ENCODE peak calls at places on chromosomes 6 and 20, in nine cellular contexts. Q, P, A, O, L, S, M, D and N are unnamed samples. For H3K27me3, the result is how much of the 10 kb centered on the place peaks cover.

GRCh38 chr6:20379231-20379630 is 22.4 kb upstream of the E2F3 start:
- DNase-seq in M (no peak), D (no peak), O (no peak), L (no peak), S (no peak), A (no peak), Q (no peak), P (no peak), N (no peak)

GRCh38 chr20:49594143-49594928 is 26.4 kb upstream of the PTGIS start:
- DNase-seq in P (no peak), L (peak), O (peak), Q (peak), A (no peak), S (peak), D (peak), M (peak), N (peak)

GRCh38 chr6:11586117-11586516 is 48.6 kb downstream of the TMEM170B start:
- DNase-seq in Q (no peak), O (no peak), D (no peak), P (no peak), S (no peak), A (no peak), M (no peak), L (no peak), N (no peak)

GRCh38 chr20:18541741-18542140 is 25.5 kb upstream of the SMIM26 start:
- DNase-seq in S (no peak), A (no peak), P (no peak), D (no peak), Q (no peak), O (no peak), L (no peak), M (no peak), N (no peak)

GRCh38 chr6:119713903-119714302 is 364.3 kb upstream of the MAN1A1 start:
- DNase-seq in D (no peak), Q (no peak), L (no peak), A (no peak), P (no peak), O (no peak), S (no peak), M (no peak), N (no peak)

GRCh38 chr20:6632187-6632586 is 135.3 kb upstream of the BMP2 start:
- DNase-seq in S (no peak), L (no peak), D (peak), A (no peak), O (peak), Q (no peak), P (no peak), M (peak), N (no peak)

GRCh38 chr6:142377112-142377848 is 75.5 kb downstream of the ADGRG6 start:
- DNase-seq in D (no peak), M (no peak), Q (peak), L (peak), A (peak), O (peak), P (no peak), S (no peak), N (no peak)

GRCh38 chr6:166684866-166685265 is 57.8 kb upstream of the RPS6KA2 start:
- DNase-seq in S (no peak), Q (no peak), L (no peak), D (no peak), P (peak), M (no peak), O (no peak), A (no peak), N (no peak)

GRCh38 chr6:167825759-167826229 is 917 bp upstream of the AFDN start:
- DNase-seq in S (no peak), P (peak), M (peak), D (peak), Q (peak), L (no peak), A (peak), O (peak), N (no peak)

GRCh38 chr6:30678964-30679726 is 6.3 kb upstream of the DHX16 start:
- DNase-seq in L (peak), S (peak), D (peak), P (peak), Q (peak), M (peak), A (no peak), O (peak), N (peak)

GRCh38 chr6:44439270-44440045 is 52.0 kb downstream of the CDC5L start:
- DNase-seq in A (no peak), P (no peak), O (no peak), L (peak), Q (no peak), D (no peak), M (no peak), S (no peak), N (no peak)

GRCh38 chr6:44022296-44022661 is 105.0 kb downstream of the MRPL14 start:
- DNase-seq in A (no peak), M (no peak), L (peak), S (no peak), P (peak), O (no peak), Q (no peak), D (no peak), N (no peak)

GRCh38 chr20:37313546-37314091 is 24.2 kb downstream of the MANBAL start:
- DNase-seq in L (no peak), P (no peak), Q (no peak), D (no peak), O (no peak), S (no peak), A (no peak), M (no peak), N (no peak)

GRCh38 chr6:13485923-13486557 is 1.4 kb downstream of the GFOD1 start:
- DNase-seq in S (peak), M (peak), D (peak), P (peak), O (peak), A (no peak), Q (no peak), L (peak), N (peak)

GRCh38 chr6:157461000-157461915 is 80.3 kb downstream of the ZDHHC14 start:
- DNase-seq in L (peak), O (peak), Q (no peak), S (no peak), M (peak), P (no peak), A (no peak), D (no peak), N (no peak)

GRCh38 chr6:52227495-52227894 is 16.8 kb downstream of the IL17F start:
- DNase-seq in P (no peak), M (no peak), A (no peak), S (no peak), L (peak), Q (no peak), D (no peak), O (no peak), N (no peak)

GRCh38 chr6:22231616-22232015 is 65.2 kb downstream of the PRL start:
- DNase-seq in Q (no peak), S (no peak), D (no peak), L (peak), O (no peak), P (no peak), A (no peak), M (no peak), N (no peak)

GRCh38 chr6:16585805-16586204 is 175.5 kb downstream of the ATXN1 start:
- DNase-seq in Q (no peak), S (no peak), L (no peak), O (no peak), D (peak), P (no peak), A (no peak), M (no peak), N (no peak)

GRCh38 chr6:37731888-37732287 is 34.2 kb upstream of the MDGA1 start:
- DNase-seq in A (no peak), L (no peak), S (no peak), O (no peak), D (no peak), P (peak), Q (peak), M (peak), N (no peak)

GRCh38 chr6:13077117-13077516 is 251.2 kb downstream of the TBC1D7 start:
- DNase-seq in A (no peak), O (no peak), L (no peak), D (no peak), M (no peak), Q (no peak), P (no peak), S (no peak), N (no peak)

GRCh38 chr20:37305839-37306238 is 16.4 kb downstream of the MANBAL start:
- DNase-seq in O (no peak), L (no peak), P (no peak), Q (no peak), A (no peak), S (no peak), D (no peak), M (no peak), N (no peak)

GRCh38 chr6:157134402-157135074 is 188.8 kb downstream of the TMEM242 start:
- DNase-seq in P (no peak), Q (no peak), M (no peak), S (no peak), D (no peak), A (no peak), L (peak), O (no peak), N (no peak)

GRCh38 chr6:170149681-170150589 is 140.9 kb downstream of the DLL1 start:
- DNase-seq in M (no peak), O (no peak), L (no peak), D (peak), A (no peak), Q (no peak), S (no peak), P (no peak), N (no peak)

GRCh38 chr6:83096791-83097190 is 29.3 kb downstream of the DOP1A start:
- DNase-seq in L (peak), P (no peak), S (no peak), A (no peak), M (no peak), O (no peak), D (no peak), Q (no peak), N (no peak)

GRCh38 chr20:37803476-37804307 is 99.2 kb upstream of the VSTM2L start:
- DNase-seq in L (no peak), M (no peak), P (no peak), Q (no peak), D (no peak), O (no peak), S (no peak), A (no peak), N (no peak)

GRCh38 chr6:135722679-135723078 is 128.8 kb upstream of the PDE7B start:
- DNase-seq in D (no peak), M (no peak), L (peak), S (no peak), O (peak), P (no peak), Q (peak), A (peak), N (no peak)

GRCh38 chr6:128516514-128516898 is 3.9 kb downstream of the PTPRK start:
- DNase-seq in M (no peak), P (no peak), L (peak), A (no peak), S (no peak), O (peak), D (no peak), Q (no peak), N (no peak)

GRCh38 chr6:97032950-97033349 is 108.4 kb downstream of the KLHL32 start:
- DNase-seq in P (no peak), S (no peak), A (no peak), L (no peak), Q (no peak), O (no peak), D (no peak), M (no peak), N (no peak)

GRCh38 chr6:21426841-21427490 is 166.6 kb upstream of the SOX4 start:
- DNase-seq in L (no peak), Q (no peak), A (no peak), O (no peak), M (no peak), S (no peak), D (no peak), P (no peak), N (no peak)

GRCh38 chr6:113600556-113601339 is 256.4 kb upstream of the MARCKS start:
- DNase-seq in S (no peak), Q (no peak), L (no peak), P (no peak), M (no peak), O (no peak), A (no peak), D (no peak), N (no peak)

GRCh38 chr6:34237722-34238506 is 1.2 kb downstream of the HMGA1 start:
- DNase-seq in L (peak), M (peak), S (no peak), O (peak), D (no peak), P (peak), Q (no peak), A (no peak), N (no peak)

GRCh38 chr20:34385464-34385863 is 22.4 kb downstream of the ITCH start:
- DNase-seq in L (no peak), S (no peak), Q (no peak), P (no peak), M (no peak), O (no peak), D (no peak), A (no peak), N (no peak)

DNA sequence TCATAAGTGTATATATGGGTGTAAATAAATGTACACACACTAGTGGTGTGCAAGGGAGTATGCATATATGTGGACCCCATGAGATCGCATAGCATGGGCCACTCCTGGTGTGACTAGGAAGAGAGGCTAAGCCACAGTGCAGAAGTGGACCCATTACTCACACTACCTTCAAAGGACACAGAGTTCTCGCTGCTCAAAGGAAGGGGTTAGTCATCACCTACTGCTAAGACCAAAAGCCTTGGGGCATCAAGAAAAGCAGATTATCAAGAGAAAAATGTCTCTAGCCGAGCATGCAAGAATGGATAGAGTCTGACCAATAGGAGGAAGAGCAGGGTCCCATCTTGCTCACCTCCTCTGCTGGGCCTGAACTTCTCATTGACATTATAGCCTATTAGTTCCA is 195.5 kb downstream of the MAFB start:
- DNase-seq in S (no peak), P (no peak), L (no peak), M (no peak), D (no peak), Q (no peak), A (peak), O (no peak), N (no peak)
- H3K27ac ChIP-seq in S (no peak), P (no peak), L (no peak), M (no peak), D (no peak), Q (no peak), A (no peak), O (no peak), N (peak)

DNA sequence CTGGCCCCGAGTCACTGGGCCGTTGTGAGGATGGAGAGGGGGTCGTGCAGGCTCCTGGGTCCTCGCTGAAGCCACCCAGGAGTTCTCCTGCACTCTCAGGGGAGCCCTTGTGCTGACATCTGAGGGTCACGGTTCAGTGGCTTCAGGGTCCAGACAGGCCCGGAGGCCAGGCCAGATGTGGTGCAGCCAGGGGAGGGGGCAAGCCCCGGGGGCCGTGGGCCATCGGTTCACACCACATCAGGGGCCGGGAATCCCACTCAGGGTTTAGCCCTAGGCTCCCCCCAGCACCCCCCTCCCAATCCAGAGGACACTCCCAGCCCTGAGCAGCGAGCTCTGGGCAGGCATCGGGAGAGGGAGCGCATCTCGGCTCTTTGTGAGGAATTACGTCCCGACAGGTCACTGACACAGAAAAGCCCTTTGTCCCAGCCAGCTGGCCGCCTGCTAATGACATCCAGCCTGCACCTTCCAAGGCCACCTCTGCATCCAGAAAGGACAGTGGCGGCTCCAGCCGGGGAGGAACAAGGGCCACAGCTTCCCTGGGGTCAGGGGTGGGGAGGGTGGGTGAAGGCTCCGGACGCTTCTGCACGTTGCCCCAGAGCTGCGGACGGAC is 6.4 kb upstream of the CHRNA4 start:
- DNase-seq in S (no peak), M (no peak), P (no peak), Q (no peak), A (no peak), O (no peak), D (no peak), L (no peak), N (no peak)
- H3K27me3 ChIP-seq in S (half or more), M (under half), P (under half), Q (under half), A (under half), O (under half), D (under half), L (half or more), N (under half)

GRCh38 chr6:55449219-55449618 is 122.0 kb downstream of the GFRAL start:
- DNase-seq in M (no peak), O (peak), P (no peak), A (no peak), D (no peak), Q (no peak), S (no peak), L (no peak), N (no peak)
- TF ChIP-seq CTCF in M (no peak), O (peak), P (no peak), A (peak), D (no peak), Q (no peak), S (no peak), L (no peak), N (no peak)

GRCh38 chr6:6951355-6951754 is 156.4 kb upstream of the RREB1 start:
- DNase-seq in S (no peak), D (no peak), A (no peak), Q (no peak), O (no peak), P (no peak), L (no peak), M (no peak), N (no peak)
- H3K27ac ChIP-seq in S (no peak), D (no peak), A (no peak), Q (no peak), O (no peak), P (no peak), L (no peak), M (no peak), N (no peak)